ENCODE peak calls at places on chromosomes 5 and 9, in nine cellular contexts. D is NCI-H748 treated with DMSO at 0.1 percent for 48 hours; V is CD4-positive, alpha-beta memory T cell; M is AG10803; B is Caki2; U is tibial nerve; A is NCI-H1092; L is pancreas; N is RWPE1. H is an unnamed sample.

GRCh38 chr9:75658301-75658919 is 232.1 kb upstream of the PCSK5 start:
- DNase-seq in D (no peak), N (no peak), L (no peak), V (no peak), B (peak), U (no peak), M (no peak), A (no peak), H (no peak)

GRCh38 chr5:76953551-76954382 is 922 bp downstream of the CRHBP start:
- DNase-seq in D (no peak), M (no peak), A (no peak), N (no peak), V (no peak), L (no peak), U (no peak), B (no peak), H (no peak)

GRCh38 chr5:118301696-118302095 is 686.7 kb downstream of the DTWD2 start:
- DNase-seq in N (no peak), V (no peak), D (no peak), M (no peak), A (no peak), B (no peak), L (no peak), U (no peak), H (no peak)

GRCh38 chr5:53884411-53884810 is 324.0 kb downstream of the NDUFS4 start:
- DNase-seq in L (no peak), U (no peak), N (no peak), D (no peak), A (no peak), M (no peak), V (no peak), B (no peak), H (no peak)

GRCh38 chr5:124561451-124561850 is 185.0 kb downstream of the ZNF608 start:
- DNase-seq in D (no peak), N (no peak), B (no peak), L (no peak), A (no peak), U (no peak), M (no peak), V (no peak), H (no peak)

GRCh38 chr5:142215915-142216681 is 107.5 kb downstream of the NDFIP1 start:
- DNase-seq in U (peak), M (peak), N (peak), B (peak), D (no peak), V (no peak), A (no peak), L (peak), H (peak)

GRCh38 chr5:125699860-125700259 is 723.3 kb upstream of the GRAMD2B start:
- DNase-seq in N (no peak), M (no peak), A (no peak), V (no peak), L (no peak), D (peak), B (no peak), U (no peak), H (peak)

GRCh38 chr5:34658023-34658422 is 1.9 kb downstream of the RAI14 start:
- DNase-seq in M (peak), A (no peak), U (no peak), N (peak), D (peak), L (no peak), V (no peak), B (peak), H (no peak)

GRCh38 chr5:151667083-151667482 is 19.6 kb downstream of the SPARC start:
- DNase-seq in L (no peak), A (no peak), M (peak), U (no peak), V (no peak), N (no peak), D (no peak), B (no peak), H (peak)

GRCh38 chr5:42495908-42496307 is 72.7 kb downstream of the GHR start:
- DNase-seq in N (peak), V (no peak), U (no peak), D (no peak), B (no peak), M (no peak), A (no peak), L (no peak), H (peak)

GRCh38 chr9:89978185-89978584 is 373.4 kb downstream of the GADD45G start:
- DNase-seq in U (no peak), M (peak), N (peak), D (peak), B (no peak), L (no peak), A (no peak), V (no peak), H (peak)

GRCh38 chr9:106420511-106420944 is 442.4 kb upstream of the ZNF462 start:
- DNase-seq in M (peak), V (no peak), L (no peak), B (peak), U (no peak), D (no peak), A (no peak), N (peak), H (peak)

GRCh38 chr9:13899924-13900323 is 414.0 kb downstream of the NFIB start:
- DNase-seq in D (no peak), N (no peak), L (no peak), B (no peak), M (no peak), A (no peak), V (no peak), U (no peak), H (no peak)

GRCh38 chr5:10460252-10460906 is 18.7 kb downstream of the ROPN1L start:
- DNase-seq in U (no peak), A (no peak), V (no peak), B (no peak), M (peak), N (no peak), L (peak), D (no peak), H (no peak)

GRCh38 chr5:105619725-105620124 is 2051.0 kb downstream of the EFNA5 start:
- DNase-seq in D (no peak), N (no peak), V (no peak), A (no peak), B (no peak), L (no peak), U (no peak), M (no peak), H (no peak)

GRCh38 chr5:56814963-56815656 is at the start of gene MAP3K1:
- DNase-seq in M (peak), U (peak), B (peak), A (peak), N (peak), L (peak), D (peak), V (peak), H (peak)

GRCh38 chr9:84490206-84490605 is 149.6 kb upstream of the SLC28A3 start:
- DNase-seq in V (no peak), A (no peak), B (no peak), L (no peak), U (no peak), D (no peak), N (no peak), M (no peak), H (no peak)

GRCh38 chr5:142670811-142671210 is 15.1 kb downstream of the FGF1 start:
- DNase-seq in U (no peak), V (no peak), N (no peak), B (no peak), D (no peak), A (no peak), M (peak), L (no peak), H (peak)

GRCh38 chr9:4503103-4503502 is 12.8 kb downstream of the SLC1A1 start:
- DNase-seq in B (no peak), V (no peak), D (no peak), U (no peak), L (no peak), N (no peak), A (no peak), M (no peak), H (peak)

GRCh38 chr9:113906411-113907110 is 30.5 kb downstream of the ZNF618 start:
- DNase-seq in L (no peak), D (no peak), M (peak), B (no peak), V (no peak), U (no peak), N (peak), A (no peak), H (no peak)

GRCh38 chr5:171533153-171533552 is 113.7 kb downstream of the FGF18 start:
- DNase-seq in B (no peak), U (no peak), V (no peak), N (no peak), M (no peak), D (no peak), L (no peak), A (no peak), H (no peak)

GRCh38 chr9:28720746-28721145 is 1147.5 kb upstream of the C9orf72 start:
- DNase-seq in V (no peak), M (no peak), U (no peak), L (no peak), N (no peak), A (no peak), D (no peak), B (no peak), H (no peak)

GRCh38 chr9:76297721-76298239 is 96.4 kb downstream of the RFK start:
- DNase-seq in V (no peak), B (no peak), U (peak), M (peak), L (no peak), D (no peak), N (no peak), A (no peak), H (peak)

GRCh38 chr5:150341989-150342388 is 15.5 kb upstream of the TCOF1 start:
- DNase-seq in A (no peak), V (no peak), U (no peak), B (no peak), L (no peak), N (no peak), M (no peak), D (no peak), H (no peak)

GRCh38 chr9:125784286-125785049 is 37.3 kb downstream of the PBX3 start:
- DNase-seq in D (no peak), N (no peak), L (no peak), B (peak), A (no peak), V (no peak), U (no peak), M (peak), H (peak)

GRCh38 chr5:56383761-56384160 is 150.6 kb upstream of the ANKRD55 start:
- DNase-seq in L (no peak), D (no peak), M (no peak), N (no peak), U (no peak), V (no peak), A (no peak), B (no peak), H (no peak)

GRCh38 chr5:99355881-99356280 is 427.1 kb upstream of the CHD1 start:
- DNase-seq in U (no peak), M (no peak), V (no peak), A (no peak), N (no peak), D (no peak), L (no peak), B (no peak), H (no peak)

GRCh38 chr9:113990570-113990907 is 87.6 kb downstream of the AMBP start:
- DNase-seq in N (no peak), M (no peak), A (no peak), V (no peak), U (no peak), L (no peak), B (no peak), D (no peak), H (no peak)

GRCh38 chr9:113542741-113543140 is 79.2 kb downstream of the RGS3 start:
- DNase-seq in D (no peak), M (no peak), L (no peak), V (no peak), U (no peak), N (no peak), B (no peak), A (no peak), H (no peak)

GRCh38 chr5:83417884-83418283 is 53.7 kb upstream of the VCAN start:
- DNase-seq in L (no peak), M (no peak), U (no peak), V (no peak), D (no peak), N (no peak), A (no peak), B (no peak), H (no peak)

GRCh38 chr5:168165221-168165965 is 126.1 kb upstream of the WWC1 start:
- DNase-seq in D (peak), V (no peak), A (no peak), L (peak), B (peak), U (no peak), M (no peak), N (no peak), H (no peak)

GRCh38 chr5:142896325-142897007 is 126.3 kb downstream of the ARHGAP26 start:
- DNase-seq in A (no peak), D (no peak), B (no peak), V (no peak), L (no peak), N (no peak), M (no peak), U (no peak), H (no peak)

GRCh38 chr9:130461218-130461630 is 16.5 kb downstream of the ASS1 start:
- DNase-seq in N (peak), V (peak), A (peak), D (peak), M (no peak), L (peak), B (peak), U (no peak), H (peak)

GRCh38 chr5:173568128-173568527 is 48.3 kb downstream of the BOD1 start:
- DNase-seq in N (no peak), B (no peak), M (no peak), L (no peak), A (no peak), U (no peak), V (no peak), D (no peak), H (no peak)

GRCh38 chr5:75603835-75604234 is 7.4 kb upstream of the ANKDD1B start:
- DNase-seq in M (no peak), B (no peak), A (no peak), U (no peak), N (no peak), D (no peak), V (no peak), L (no peak), H (no peak)

GRCh38 chr9:137454145-137454505 is 5.0 kb downstream of the NSMF start:
- DNase-seq in U (no peak), A (no peak), N (no peak), M (no peak), D (no peak), B (no peak), L (peak), V (peak), H (peak)

GRCh38 chr9:137605146-137606004 is at the start of gene ARRDC1:
- DNase-seq in L (peak), V (peak), M (peak), D (peak), N (peak), U (peak), B (peak), A (peak), H (peak)